ENCODE peak calls at places on chromosomes 12 and 14, in five cellular contexts. K is activated CD4-positive, alpha-beta T cell treated with anti-CD3 and anti-CD28 coated beads, Interleukin-2, amount 10 ng/mL, durations not matched to agents 7 days and 5 days; Q is GM18507; O is upper lobe of left lung; N is transverse colon. L is an unnamed sample.

GRCh38 chr12:105363890-105364289 is 33.4 kb downstream of the C12orf75 start:
- DNase-seq in O (no peak), K (no peak), Q (no peak), N (no peak), L (no peak)

GRCh38 chr12:21984375-21984774 is 43.1 kb upstream of the ABCC9 start:
- DNase-seq in Q (no peak), N (no peak), K (no peak), O (no peak), L (no peak)

GRCh38 chr14:23060536-23061260 is 3.4 kb upstream of the CDH24 start:
- DNase-seq in Q (no peak), K (no peak), O (peak; percentile 3), N (no peak), L (no peak)

GRCh38 chr12:26833692-26834168 is 736 bp upstream of the ITPR2 start:
- DNase-seq in N (peak; percentile 62), Q (no peak), K (peak; percentile 46), O (peak; percentile 66), L (peak; percentile 38)

GRCh38 chr12:104462931-104463339 is 6.2 kb downstream of the CHST11 start:
- DNase-seq in O (no peak), N (peak; percentile 24), K (peak; percentile 64), Q (peak; percentile 42), L (peak; percentile 44)

GRCh38 chr12:26867084-26867483 is 34.1 kb upstream of the ITPR2 start:
- DNase-seq in Q (peak; percentile 28), K (no peak), O (no peak), N (no peak), L (no peak)

GRCh38 chr12:58678753-58679152 is 241.6 kb downstream of the LRIG3 start:
- DNase-seq in N (no peak), Q (no peak), K (no peak), O (no peak), L (no peak)

GRCh38 chr14:92726135-92726932 is 22.1 kb downstream of the LGMN start:
- DNase-seq in O (peak; percentile 93), N (peak; percentile 88), Q (no peak), K (peak; percentile 35), L (no peak)

GRCh38 chr14:40682131-40682913 is 924.4 kb upstream of the LRFN5 start:
- DNase-seq in O (no peak), N (no peak), K (no peak), Q (no peak), L (no peak)

GRCh38 chr12:53067993-53068770 is 11.0 kb downstream of the SPRYD3 start:
- DNase-seq in Q (no peak), O (no peak), K (no peak), N (no peak), L (no peak)

GRCh38 chr14:106459971-106460730 is 933.8 kb downstream of the TMEM121 start:
- DNase-seq in Q (peak; percentile 8), K (peak; percentile 71), N (peak; percentile 20), O (no peak), L (peak; percentile 45)

GRCh38 chr12:92467886-92468285 is 234.9 kb upstream of the PLEKHG7 start:
- DNase-seq in O (no peak), Q (no peak), K (no peak), N (no peak), L (no peak)

GRCh38 chr14:30132201-30132600 is 204.6 kb upstream of the PRKD1 start:
- DNase-seq in N (no peak), K (no peak), O (no peak), Q (no peak), L (no peak)

GRCh38 chr12:41967668-41968649 is 176.7 kb downstream of the GXYLT1 start:
- DNase-seq in O (no peak), Q (no peak), K (no peak), N (no peak), L (no peak)

L was measured in memory B cell.